ENCODE peak calls at places on chromosomes 16 and 17, in eight cellular contexts. One of them, this sample, is unnamed.

GRCh38 chr16:56898847-56899246 is 33.1 kb upstream of the HERPUD1 start:
- DNase-seq in Panc1: no peak
- DNase-seq in stomach: no peak
- DNase-seq in SK-N-SH: no peak
- DNase-seq in transverse colon: no peak
- DNase-seq in breast epithelium: no peak
- DNase-seq in HL-60: no peak
- DNase-seq in GM12892: no peak
- DNase-seq in this sample: no peak

GRCh38 chr16:14284930-14285541 is 213.9 kb downstream of the MRTFB start:
- DNase-seq in Panc1: peak; percentile 74
- DNase-seq in stomach: peak; percentile 67
- DNase-seq in SK-N-SH: no peak
- DNase-seq in transverse colon: peak; percentile 67
- DNase-seq in breast epithelium: no peak
- DNase-seq in HL-60: peak; percentile 66
- DNase-seq in GM12892: no peak
- DNase-seq in this sample: peak; percentile 76

GRCh38 chr17:43614560-43614959 is 47.2 kb downstream of the MEOX1 start:
- DNase-seq in Panc1: no peak
- DNase-seq in stomach: no peak
- DNase-seq in SK-N-SH: no peak
- DNase-seq in transverse colon: no peak
- DNase-seq in breast epithelium: no peak
- DNase-seq in HL-60: no peak
- DNase-seq in GM12892: no peak
- DNase-seq in this sample: no peak

GRCh38 chr16:79628501-79628975 is 28.0 kb upstream of the MAF start:
- DNase-seq in Panc1: no peak
- DNase-seq in stomach: no peak
- DNase-seq in SK-N-SH: no peak
- DNase-seq in transverse colon: no peak
- DNase-seq in breast epithelium: no peak
- DNase-seq in HL-60: no peak
- DNase-seq in GM12892: peak; percentile 6
- DNase-seq in this sample: no peak

GRCh38 chr17:38451030-38451839 is 23.0 kb downstream of the ARHGAP23 start:
- DNase-seq in Panc1: no peak
- DNase-seq in stomach: no peak
- DNase-seq in SK-N-SH: no peak
- DNase-seq in transverse colon: no peak
- DNase-seq in breast epithelium: no peak
- DNase-seq in HL-60: no peak
- DNase-seq in GM12892: no peak
- DNase-seq in this sample: peak; percentile 81

GRCh38 chr16:12617401-12617819 is 186.3 kb downstream of the CPPED1 start:
- DNase-seq in Panc1: no peak
- DNase-seq in stomach: no peak
- DNase-seq in SK-N-SH: no peak
- DNase-seq in transverse colon: no peak
- DNase-seq in breast epithelium: no peak
- DNase-seq in HL-60: no peak
- DNase-seq in GM12892: no peak
- DNase-seq in this sample: no peak

GRCh38 chr16:46996952-46997458 is 23.5 kb upstream of the DNAJA2 start:
- DNase-seq in Panc1: no peak
- DNase-seq in stomach: no peak
- DNase-seq in SK-N-SH: no peak
- DNase-seq in transverse colon: no peak
- DNase-seq in breast epithelium: no peak
- DNase-seq in HL-60: no peak
- DNase-seq in GM12892: no peak
- DNase-seq in this sample: no peak

GRCh38 chr16:4064950-4065352 is 51.3 kb downstream of the ADCY9 start:
- DNase-seq in Panc1: no peak
- DNase-seq in stomach: no peak
- DNase-seq in SK-N-SH: no peak
- DNase-seq in transverse colon: no peak
- DNase-seq in breast epithelium: no peak
- DNase-seq in HL-60: no peak
- DNase-seq in GM12892: no peak
- DNase-seq in this sample: no peak

GRCh38 chr17:81137248-81137647 is 28.1 kb upstream of the PVALEF start:
- DNase-seq in Panc1: no peak
- DNase-seq in stomach: no peak
- DNase-seq in SK-N-SH: no peak
- DNase-seq in transverse colon: no peak
- DNase-seq in breast epithelium: no peak
- DNase-seq in HL-60: no peak
- DNase-seq in GM12892: no peak
- DNase-seq in this sample: no peak

GRCh38 chr16:56193951-56194726 is 2.9 kb downstream of the GNAO1 start:
- DNase-seq in Panc1: no peak
- DNase-seq in stomach: peak; percentile 67
- DNase-seq in SK-N-SH: peak; percentile 92
- DNase-seq in transverse colon: peak; percentile 70
- DNase-seq in breast epithelium: peak; percentile 87
- DNase-seq in HL-60: peak; percentile 11
- DNase-seq in GM12892: no peak
- DNase-seq in this sample: peak; percentile 68

GRCh38 chr17:76805319-76805718 is 62.9 kb upstream of the MGAT5B start:
- DNase-seq in Panc1: no peak
- DNase-seq in stomach: no peak
- DNase-seq in SK-N-SH: no peak
- DNase-seq in transverse colon: no peak
- DNase-seq in breast epithelium: no peak
- DNase-seq in HL-60: no peak
- DNase-seq in GM12892: no peak
- DNase-seq in this sample: no peak

GRCh38 chr16:74774223-74775139 is at the start of gene FA2H:
- DNase-seq in Panc1: no peak
- DNase-seq in stomach: peak; percentile 96
- DNase-seq in SK-N-SH: peak; percentile 97
- DNase-seq in transverse colon: peak; percentile 93
- DNase-seq in breast epithelium: peak; percentile 87
- DNase-seq in HL-60: peak; percentile 65
- DNase-seq in GM12892: peak; percentile 90
- DNase-seq in this sample: peak; percentile 27

GRCh38 chr17:28492352-28493310 is 13.5 kb upstream of the FOXN1 start:
- DNase-seq in Panc1: no peak
- DNase-seq in stomach: no peak
- DNase-seq in SK-N-SH: no peak
- DNase-seq in transverse colon: no peak
- DNase-seq in breast epithelium: no peak
- DNase-seq in HL-60: no peak
- DNase-seq in GM12892: no peak
- DNase-seq in this sample: no peak

GRCh38 chr17:66711936-66712335 is 123.0 kb upstream of the CACNG5 start:
- DNase-seq in Panc1: no peak
- DNase-seq in stomach: peak; percentile 69
- DNase-seq in SK-N-SH: no peak
- DNase-seq in transverse colon: peak; percentile 84
- DNase-seq in breast epithelium: no peak
- DNase-seq in HL-60: no peak
- DNase-seq in GM12892: no peak
- DNase-seq in this sample: no peak

GRCh38 chr16:56967733-56968132 is 6.0 kb downstream of the CETP start:
- DNase-seq in Panc1: no peak
- DNase-seq in stomach: no peak
- DNase-seq in SK-N-SH: no peak
- DNase-seq in transverse colon: no peak
- DNase-seq in breast epithelium: no peak
- DNase-seq in HL-60: peak; percentile 27
- DNase-seq in GM12892: no peak
- DNase-seq in this sample: no peak

GRCh38 chr16:17470002-17470870 is 524 bp downstream of the XYLT1 start:
- DNase-seq in Panc1: no peak
- DNase-seq in stomach: no peak
- DNase-seq in SK-N-SH: peak; percentile 55
- DNase-seq in transverse colon: peak; percentile 27
- DNase-seq in breast epithelium: no peak
- DNase-seq in HL-60: no peak
- DNase-seq in GM12892: no peak
- DNase-seq in this sample: no peak

GRCh38 chr17:76492989-76493501 is 8.2 kb downstream of the RHBDF2 start:
- DNase-seq in Panc1: no peak
- DNase-seq in stomach: peak; percentile 68
- DNase-seq in SK-N-SH: no peak
- DNase-seq in transverse colon: peak; percentile 79
- DNase-seq in breast epithelium: no peak
- DNase-seq in HL-60: peak; percentile 95
- DNase-seq in GM12892: peak; percentile 63
- DNase-seq in this sample: peak; percentile 59

GRCh38 chr17:4786516-4786915 is 352 bp upstream of the VMO1 start:
- DNase-seq in Panc1: no peak
- DNase-seq in stomach: no peak
- DNase-seq in SK-N-SH: no peak
- DNase-seq in transverse colon: no peak
- DNase-seq in breast epithelium: no peak
- DNase-seq in HL-60: no peak
- DNase-seq in GM12892: no peak
- DNase-seq in this sample: no peak

GRCh38 chr16:88013766-88014165 is 62.5 kb downstream of the BANP start:
- DNase-seq in Panc1: no peak
- DNase-seq in stomach: peak; percentile 29
- DNase-seq in SK-N-SH: no peak
- DNase-seq in transverse colon: peak; percentile 77
- DNase-seq in breast epithelium: no peak
- DNase-seq in HL-60: no peak
- DNase-seq in GM12892: no peak
- DNase-seq in this sample: no peak

GRCh38 chr17:17119533-17119932 is 77.3 kb downstream of the MPRIP start:
- DNase-seq in Panc1: no peak
- DNase-seq in stomach: peak; percentile 64
- DNase-seq in SK-N-SH: no peak
- DNase-seq in transverse colon: peak; percentile 66
- DNase-seq in breast epithelium: no peak
- DNase-seq in HL-60: peak; percentile 6
- DNase-seq in GM12892: peak; percentile 56
- DNase-seq in this sample: peak; percentile 29
- TF ChIP-seq POLR2AphosphoS5 in Panc1: no peak
- TF ChIP-seq POLR2AphosphoS5 in stomach: no peak
- TF ChIP-seq POLR2AphosphoS5 in SK-N-SH: no peak
- TF ChIP-seq POLR2AphosphoS5 in transverse colon: no peak
- TF ChIP-seq POLR2AphosphoS5 in breast epithelium: no peak
- TF ChIP-seq POLR2AphosphoS5 in HL-60: no peak
- TF ChIP-seq POLR2AphosphoS5 in GM12892: no peak
- TF ChIP-seq POLR2AphosphoS5 in this sample: no peak

DNA sequence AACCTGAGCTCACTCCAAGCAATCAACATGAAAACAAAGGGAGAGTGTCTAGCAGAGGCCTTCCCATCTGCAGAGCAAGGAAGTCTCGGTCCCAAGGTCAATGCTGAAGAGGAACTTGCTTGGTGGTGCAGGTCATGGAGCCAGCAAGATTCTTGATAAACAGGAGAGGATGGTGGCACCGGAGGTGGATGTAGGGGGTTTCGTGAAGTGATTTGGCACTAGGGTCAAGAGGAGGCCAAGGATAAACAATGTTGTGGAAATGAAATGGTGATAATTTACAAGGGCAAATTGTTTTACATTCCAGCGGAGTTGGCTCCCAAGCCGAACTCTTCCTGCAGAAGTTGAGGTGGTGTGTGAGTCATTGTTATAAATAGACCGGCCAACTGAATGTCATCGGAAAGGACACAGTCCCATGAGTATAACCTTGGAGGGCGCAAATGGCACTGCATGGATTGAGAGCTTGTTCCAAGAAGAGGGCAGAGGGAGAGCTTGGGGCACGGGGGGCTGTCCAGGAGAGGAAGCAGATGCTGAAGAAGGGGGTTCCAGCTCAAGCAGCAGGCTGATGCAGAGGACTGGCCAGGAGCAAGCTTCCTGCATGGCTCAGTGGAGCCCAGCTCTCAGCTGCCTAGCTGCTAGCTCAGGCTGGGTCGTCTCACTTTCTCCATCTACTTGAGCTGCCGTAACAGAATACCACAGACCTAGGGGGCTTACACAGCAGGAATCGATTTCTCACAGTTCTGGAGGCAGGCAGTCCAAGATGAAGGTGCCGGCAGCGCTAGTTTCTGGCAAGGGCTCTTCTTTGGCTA is 136.6 kb downstream of the COPRS start:
- DNase-seq in Panc1: no peak
- DNase-seq in stomach: peak; percentile 39
- DNase-seq in SK-N-SH: no peak
- DNase-seq in transverse colon: no peak
- DNase-seq in breast epithelium: no peak
- DNase-seq in HL-60: no peak
- DNase-seq in GM12892: no peak
- DNase-seq in this sample: peak; percentile 97
- TF ChIP-seq POLR2AphosphoS5 in Panc1: peak; percentile 28
- TF ChIP-seq POLR2AphosphoS5 in stomach: no peak
- TF ChIP-seq POLR2AphosphoS5 in SK-N-SH: peak; percentile 27
- TF ChIP-seq POLR2AphosphoS5 in transverse colon: no peak
- TF ChIP-seq POLR2AphosphoS5 in breast epithelium: no peak
- TF ChIP-seq POLR2AphosphoS5 in HL-60: no peak
- TF ChIP-seq POLR2AphosphoS5 in GM12892: no peak
- TF ChIP-seq POLR2AphosphoS5 in this sample: peak; percentile 64

GRCh38 chr17:48597775-48598631 is 4.4 kb upstream of the HOXB5 start:
- DNase-seq in Panc1: no peak
- DNase-seq in stomach: peak; percentile 47
- DNase-seq in SK-N-SH: no peak
- DNase-seq in transverse colon: peak; percentile 87
- DNase-seq in breast epithelium: no peak
- DNase-seq in HL-60: peak; percentile 24
- DNase-seq in GM12892: peak; percentile 61
- DNase-seq in this sample: peak; percentile 65
- TF ChIP-seq POLR2AphosphoS5 in Panc1: peak; percentile 94
- TF ChIP-seq POLR2AphosphoS5 in stomach: peak; percentile 31
- TF ChIP-seq POLR2AphosphoS5 in SK-N-SH: no peak
- TF ChIP-seq POLR2AphosphoS5 in transverse colon: peak; percentile 74
- TF ChIP-seq POLR2AphosphoS5 in breast epithelium: no peak
- TF ChIP-seq POLR2AphosphoS5 in HL-60: no peak
- TF ChIP-seq POLR2AphosphoS5 in GM12892: no peak
- TF ChIP-seq POLR2AphosphoS5 in this sample: peak; percentile 43

GRCh38 chr17:19403021-19403420 is 8.0 kb upstream of the RNF112 start:
- DNase-seq in Panc1: no peak
- DNase-seq in stomach: no peak
- DNase-seq in SK-N-SH: no peak
- DNase-seq in transverse colon: no peak
- DNase-seq in breast epithelium: no peak
- DNase-seq in HL-60: no peak
- DNase-seq in GM12892: no peak
- DNase-seq in this sample: no peak

GRCh38 chr17:19401321-19402010 is 9.6 kb upstream of the RNF112 start:
- DNase-seq in Panc1: no peak
- DNase-seq in stomach: no peak
- DNase-seq in SK-N-SH: no peak
- DNase-seq in transverse colon: peak; percentile 69
- DNase-seq in breast epithelium: no peak
- DNase-seq in HL-60: no peak
- DNase-seq in GM12892: no peak
- DNase-seq in this sample: no peak

GRCh38 chr17:19399750-19400450 is 11.1 kb upstream of the RNF112 start:
- DNase-seq in Panc1: no peak
- DNase-seq in stomach: no peak
- DNase-seq in SK-N-SH: no peak
- DNase-seq in transverse colon: no peak
- DNase-seq in breast epithelium: no peak
- DNase-seq in HL-60: no peak
- DNase-seq in GM12892: no peak
- DNase-seq in this sample: no peak

GRCh38 chr17:19397556-19398041 is 10.6 kb upstream of the MFAP4 start:
- DNase-seq in Panc1: no peak
- DNase-seq in stomach: no peak
- DNase-seq in SK-N-SH: no peak
- DNase-seq in transverse colon: peak; percentile 57
- DNase-seq in breast epithelium: no peak
- DNase-seq in HL-60: no peak
- DNase-seq in GM12892: no peak
- DNase-seq in this sample: no peak

GRCh38 chr17:19398301-19399181 is 11.6 kb upstream of the MFAP4 start:
- DNase-seq in Panc1: no peak
- DNase-seq in stomach: peak; percentile 54
- DNase-seq in SK-N-SH: peak; percentile 57
- DNase-seq in transverse colon: peak; percentile 85
- DNase-seq in breast epithelium: no peak
- DNase-seq in HL-60: peak; percentile 39
- DNase-seq in GM12892: no peak
- DNase-seq in this sample: peak; percentile 68
- TF ChIP-seq POLR2AphosphoS5 in Panc1: no peak
- TF ChIP-seq POLR2AphosphoS5 in stomach: no peak
- TF ChIP-seq POLR2AphosphoS5 in SK-N-SH: no peak
- TF ChIP-seq POLR2AphosphoS5 in transverse colon: peak; percentile 11
- TF ChIP-seq POLR2AphosphoS5 in breast epithelium: peak; percentile 10
- TF ChIP-seq POLR2AphosphoS5 in HL-60: no peak
- TF ChIP-seq POLR2AphosphoS5 in GM12892: no peak
- TF ChIP-seq POLR2AphosphoS5 in this sample: no peak

This sample was measured in endothelial cell of umbilical vein.